ENCODE peak calls at places on chromosomes 11 and 22, in nine cellular contexts. One of them, this sample, is unnamed.

GRCh38 chr11:105357764-105358163 is 218.2 kb upstream of the CARD18 start:
- DNase-seq in NCI-H1930: no peak
- DNase-seq in adrenal gland: no peak
- DNase-seq in RWPE2: no peak
- DNase-seq in stimulated activated CD4-positive, alpha-beta T cell treated with anti-CD3 and anti-CD28 coated beads, TNF-alpha, amount 100 ng/mL, for 1 hour: no peak
- DNase-seq in HCT116: no peak
- DNase-seq in amniotic stem cell: no peak
- DNase-seq in effector memory CD8-positive, alpha-beta T cell: no peak
- DNase-seq in DMS153: no peak
- DNase-seq in this sample: no peak

GRCh38 chr11:76798656-76799055 is 15.5 kb downstream of the TSKU start:
- DNase-seq in amniotic stem cell: no peak
- DNase-seq in adrenal gland: peak
- DNase-seq in NCI-H1930: no peak
- DNase-seq in RWPE2: no peak
- DNase-seq in HCT116: no peak
- DNase-seq in DMS153: no peak
- DNase-seq in effector memory CD8-positive, alpha-beta T cell: no peak
- DNase-seq in stimulated activated CD4-positive, alpha-beta T cell treated with anti-CD3 and anti-CD28 coated beads, TNF-alpha, amount 100 ng/mL, for 1 hour: no peak
- DNase-seq in this sample: no peak

GRCh38 chr11:35246725-35247124 is 107.8 kb downstream of the CD44 start:
- DNase-seq in HCT116: no peak
- DNase-seq in RWPE2: no peak
- DNase-seq in DMS153: no peak
- DNase-seq in NCI-H1930: no peak
- DNase-seq in adrenal gland: no peak
- DNase-seq in amniotic stem cell: no peak
- DNase-seq in effector memory CD8-positive, alpha-beta T cell: no peak
- DNase-seq in stimulated activated CD4-positive, alpha-beta T cell treated with anti-CD3 and anti-CD28 coated beads, TNF-alpha, amount 100 ng/mL, for 1 hour: no peak
- DNase-seq in this sample: peak

GRCh38 chr11:2898366-2899079 is 12.9 kb upstream of the CDKN1C start:
- DNase-seq in NCI-H1930: no peak
- DNase-seq in amniotic stem cell: peak
- DNase-seq in RWPE2: no peak
- DNase-seq in HCT116: no peak
- DNase-seq in DMS153: peak
- DNase-seq in adrenal gland: peak
- DNase-seq in stimulated activated CD4-positive, alpha-beta T cell treated with anti-CD3 and anti-CD28 coated beads, TNF-alpha, amount 100 ng/mL, for 1 hour: peak
- DNase-seq in effector memory CD8-positive, alpha-beta T cell: peak
- DNase-seq in this sample: no peak

GRCh38 chr11:93529707-93530467 is 13.3 kb downstream of the SMCO4 start:
- DNase-seq in DMS153: no peak
- DNase-seq in effector memory CD8-positive, alpha-beta T cell: no peak
- DNase-seq in NCI-H1930: no peak
- DNase-seq in adrenal gland: peak
- DNase-seq in stimulated activated CD4-positive, alpha-beta T cell treated with anti-CD3 and anti-CD28 coated beads, TNF-alpha, amount 100 ng/mL, for 1 hour: no peak
- DNase-seq in amniotic stem cell: no peak
- DNase-seq in HCT116: no peak
- DNase-seq in RWPE2: no peak
- DNase-seq in this sample: no peak

GRCh38 chr22:38832005-38832978 is 11.5 kb downstream of the NPTXR start:
- DNase-seq in effector memory CD8-positive, alpha-beta T cell: no peak
- DNase-seq in NCI-H1930: no peak
- DNase-seq in stimulated activated CD4-positive, alpha-beta T cell treated with anti-CD3 and anti-CD28 coated beads, TNF-alpha, amount 100 ng/mL, for 1 hour: no peak
- DNase-seq in HCT116: no peak
- DNase-seq in RWPE2: peak
- DNase-seq in DMS153: no peak
- DNase-seq in adrenal gland: no peak
- DNase-seq in amniotic stem cell: no peak
- DNase-seq in this sample: no peak

GRCh38 chr11:34339149-34340064 is 18.4 kb downstream of the ABTB2 start:
- DNase-seq in RWPE2: no peak
- DNase-seq in adrenal gland: no peak
- DNase-seq in DMS153: no peak
- DNase-seq in NCI-H1930: no peak
- DNase-seq in stimulated activated CD4-positive, alpha-beta T cell treated with anti-CD3 and anti-CD28 coated beads, TNF-alpha, amount 100 ng/mL, for 1 hour: no peak
- DNase-seq in HCT116: no peak
- DNase-seq in effector memory CD8-positive, alpha-beta T cell: no peak
- DNase-seq in amniotic stem cell: no peak
- DNase-seq in this sample: no peak

GRCh38 chr11:117231637-117232021 is 244 bp downstream of the PCSK7 start:
- DNase-seq in HCT116: no peak
- DNase-seq in NCI-H1930: no peak
- DNase-seq in amniotic stem cell: no peak
- DNase-seq in DMS153: no peak
- DNase-seq in stimulated activated CD4-positive, alpha-beta T cell treated with anti-CD3 and anti-CD28 coated beads, TNF-alpha, amount 100 ng/mL, for 1 hour: no peak
- DNase-seq in RWPE2: no peak
- DNase-seq in adrenal gland: no peak
- DNase-seq in effector memory CD8-positive, alpha-beta T cell: no peak
- DNase-seq in this sample: no peak

GRCh38 chr11:98625526-98625925 is 395.2 kb upstream of the CNTN5 start:
- DNase-seq in NCI-H1930: no peak
- DNase-seq in HCT116: no peak
- DNase-seq in RWPE2: no peak
- DNase-seq in effector memory CD8-positive, alpha-beta T cell: no peak
- DNase-seq in stimulated activated CD4-positive, alpha-beta T cell treated with anti-CD3 and anti-CD28 coated beads, TNF-alpha, amount 100 ng/mL, for 1 hour: no peak
- DNase-seq in amniotic stem cell: no peak
- DNase-seq in adrenal gland: no peak
- DNase-seq in DMS153: no peak
- DNase-seq in this sample: no peak

GRCh38 chr11:36073411-36074203 is 129.7 kb downstream of the LDLRAD3 start:
- DNase-seq in amniotic stem cell: no peak
- DNase-seq in DMS153: no peak
- DNase-seq in RWPE2: no peak
- DNase-seq in HCT116: no peak
- DNase-seq in effector memory CD8-positive, alpha-beta T cell: no peak
- DNase-seq in adrenal gland: peak
- DNase-seq in stimulated activated CD4-positive, alpha-beta T cell treated with anti-CD3 and anti-CD28 coated beads, TNF-alpha, amount 100 ng/mL, for 1 hour: no peak
- DNase-seq in NCI-H1930: no peak
- DNase-seq in this sample: no peak

GRCh38 chr11:57680552-57680874 is 12.6 kb downstream of the ZDHHC5 start:
- DNase-seq in DMS153: no peak
- DNase-seq in HCT116: no peak
- DNase-seq in RWPE2: no peak
- DNase-seq in adrenal gland: no peak
- DNase-seq in amniotic stem cell: no peak
- DNase-seq in NCI-H1930: no peak
- DNase-seq in effector memory CD8-positive, alpha-beta T cell: no peak
- DNase-seq in stimulated activated CD4-positive, alpha-beta T cell treated with anti-CD3 and anti-CD28 coated beads, TNF-alpha, amount 100 ng/mL, for 1 hour: no peak
- DNase-seq in this sample: peak

This sample was measured in PC-9.